ENCODE peak calls at places on chromosomes 7 and 10, in seven cellular contexts. One of them, this sample, is unnamed.

GRCh38 chr7:74430961-74431466 is 22.7 kb upstream of the GTF2IRD1 start:
- DNase-seq in EL: no peak
- DNase-seq in NCI-H510A treated with DMSO at 0.1 percent for 48 hours: peak; percentile 17
- DNase-seq in stimulated activated CD8-positive, alpha-beta memory T cell treated with anti-CD3 and anti-CD28 coated beads, Interleukin-12 subunit alpha, Interleukin-12 subunit beta, amount 100 ng/mL, for 4 hours: no peak
- DNase-seq in frontal cortex: no peak
- DNase-seq in left ventricle myocardium inferior: no peak
- DNase-seq in colonic mucosa: no peak
- DNase-seq in this sample: no peak

GRCh38 chr10:62433181-62433692 is 59.1 kb downstream of the ZNF365 start:
- DNase-seq in NCI-H510A treated with DMSO at 0.1 percent for 48 hours: no peak
- DNase-seq in colonic mucosa: no peak
- DNase-seq in stimulated activated CD8-positive, alpha-beta memory T cell treated with anti-CD3 and anti-CD28 coated beads, Interleukin-12 subunit alpha, Interleukin-12 subunit beta, amount 100 ng/mL, for 4 hours: peak; percentile 24
- DNase-seq in frontal cortex: peak; percentile 4
- DNase-seq in left ventricle myocardium inferior: peak; percentile 27
- DNase-seq in EL: peak; percentile 96
- DNase-seq in this sample: peak; percentile 5

GRCh38 chr10:37680243-37680683 is 177.1 kb downstream of the ZNF248 start:
- DNase-seq in NCI-H510A treated with DMSO at 0.1 percent for 48 hours: no peak
- DNase-seq in frontal cortex: no peak
- DNase-seq in colonic mucosa: no peak
- DNase-seq in EL: no peak
- DNase-seq in left ventricle myocardium inferior: no peak
- DNase-seq in stimulated activated CD8-positive, alpha-beta memory T cell treated with anti-CD3 and anti-CD28 coated beads, Interleukin-12 subunit alpha, Interleukin-12 subunit beta, amount 100 ng/mL, for 4 hours: no peak
- DNase-seq in this sample: no peak

GRCh38 chr7:111031916-111032315 is 59.0 kb upstream of the LRRN3 start:
- DNase-seq in EL: no peak
- DNase-seq in stimulated activated CD8-positive, alpha-beta memory T cell treated with anti-CD3 and anti-CD28 coated beads, Interleukin-12 subunit alpha, Interleukin-12 subunit beta, amount 100 ng/mL, for 4 hours: no peak
- DNase-seq in left ventricle myocardium inferior: no peak
- DNase-seq in frontal cortex: no peak
- DNase-seq in colonic mucosa: no peak
- DNase-seq in NCI-H510A treated with DMSO at 0.1 percent for 48 hours: no peak
- DNase-seq in this sample: no peak

GRCh38 chr7:112708236-112708635 is 82.0 kb downstream of the TMEM168 start:
- DNase-seq in colonic mucosa: no peak
- DNase-seq in NCI-H510A treated with DMSO at 0.1 percent for 48 hours: no peak
- DNase-seq in left ventricle myocardium inferior: no peak
- DNase-seq in EL: no peak
- DNase-seq in frontal cortex: no peak
- DNase-seq in stimulated activated CD8-positive, alpha-beta memory T cell treated with anti-CD3 and anti-CD28 coated beads, Interleukin-12 subunit alpha, Interleukin-12 subunit beta, amount 100 ng/mL, for 4 hours: no peak
- DNase-seq in this sample: peak; percentile 28

GRCh38 chr7:151783958-151784575 is 92.8 kb downstream of the PRKAG2 start:
- DNase-seq in stimulated activated CD8-positive, alpha-beta memory T cell treated with anti-CD3 and anti-CD28 coated beads, Interleukin-12 subunit alpha, Interleukin-12 subunit beta, amount 100 ng/mL, for 4 hours: no peak
- DNase-seq in NCI-H510A treated with DMSO at 0.1 percent for 48 hours: no peak
- DNase-seq in colonic mucosa: no peak
- DNase-seq in frontal cortex: no peak
- DNase-seq in EL: no peak
- DNase-seq in left ventricle myocardium inferior: no peak
- DNase-seq in this sample: no peak

GRCh38 chr10:88386878-88387773 is 196.0 kb downstream of the RNLS start:
- DNase-seq in NCI-H510A treated with DMSO at 0.1 percent for 48 hours: no peak
- DNase-seq in left ventricle myocardium inferior: no peak
- DNase-seq in stimulated activated CD8-positive, alpha-beta memory T cell treated with anti-CD3 and anti-CD28 coated beads, Interleukin-12 subunit alpha, Interleukin-12 subunit beta, amount 100 ng/mL, for 4 hours: no peak
- DNase-seq in colonic mucosa: peak; percentile 64
- DNase-seq in EL: peak; percentile 25
- DNase-seq in frontal cortex: peak; percentile 30
- DNase-seq in this sample: peak; percentile 69

GRCh38 chr7:87218941-87219544 is 489 bp downstream of the TMEM243 start:
- DNase-seq in colonic mucosa: peak; percentile 71
- DNase-seq in NCI-H510A treated with DMSO at 0.1 percent for 48 hours: no peak
- DNase-seq in left ventricle myocardium inferior: peak; percentile 55
- DNase-seq in EL: peak; percentile 51
- DNase-seq in frontal cortex: no peak
- DNase-seq in stimulated activated CD8-positive, alpha-beta memory T cell treated with anti-CD3 and anti-CD28 coated beads, Interleukin-12 subunit alpha, Interleukin-12 subunit beta, amount 100 ng/mL, for 4 hours: no peak
- DNase-seq in this sample: peak; percentile 61

GRCh38 chr7:80247144-80247543 is 112.5 kb downstream of the GNAI1 start:
- DNase-seq in NCI-H510A treated with DMSO at 0.1 percent for 48 hours: no peak
- DNase-seq in colonic mucosa: no peak
- DNase-seq in frontal cortex: no peak
- DNase-seq in left ventricle myocardium inferior: no peak
- DNase-seq in stimulated activated CD8-positive, alpha-beta memory T cell treated with anti-CD3 and anti-CD28 coated beads, Interleukin-12 subunit alpha, Interleukin-12 subunit beta, amount 100 ng/mL, for 4 hours: no peak
- DNase-seq in EL: peak; percentile 14
- DNase-seq in this sample: no peak

GRCh38 chr7:38584443-38585210 is 46.5 kb downstream of the AMPH start:
- DNase-seq in frontal cortex: no peak
- DNase-seq in colonic mucosa: no peak
- DNase-seq in NCI-H510A treated with DMSO at 0.1 percent for 48 hours: no peak
- DNase-seq in left ventricle myocardium inferior: no peak
- DNase-seq in stimulated activated CD8-positive, alpha-beta memory T cell treated with anti-CD3 and anti-CD28 coated beads, Interleukin-12 subunit alpha, Interleukin-12 subunit beta, amount 100 ng/mL, for 4 hours: no peak
- DNase-seq in EL: peak; percentile 92
- DNase-seq in this sample: no peak

GRCh38 chr10:75129537-75129936 is 18.1 kb downstream of the SAMD8 start:
- DNase-seq in EL: no peak
- DNase-seq in stimulated activated CD8-positive, alpha-beta memory T cell treated with anti-CD3 and anti-CD28 coated beads, Interleukin-12 subunit alpha, Interleukin-12 subunit beta, amount 100 ng/mL, for 4 hours: no peak
- DNase-seq in left ventricle myocardium inferior: no peak
- DNase-seq in frontal cortex: no peak
- DNase-seq in NCI-H510A treated with DMSO at 0.1 percent for 48 hours: no peak
- DNase-seq in colonic mucosa: no peak
- DNase-seq in this sample: no peak

GRCh38 chr10:51397695-51398094 is 301.7 kb downstream of the CSTF2T start:
- DNase-seq in frontal cortex: peak; percentile 23
- DNase-seq in colonic mucosa: peak; percentile 82
- DNase-seq in stimulated activated CD8-positive, alpha-beta memory T cell treated with anti-CD3 and anti-CD28 coated beads, Interleukin-12 subunit alpha, Interleukin-12 subunit beta, amount 100 ng/mL, for 4 hours: no peak
- DNase-seq in NCI-H510A treated with DMSO at 0.1 percent for 48 hours: no peak
- DNase-seq in EL: peak; percentile 67
- DNase-seq in left ventricle myocardium inferior: peak; percentile 55
- DNase-seq in this sample: peak; percentile 70

GRCh38 chr10:575312-576129 is 113.9 kb downstream of the DIP2C start:
- DNase-seq in EL: no peak
- DNase-seq in frontal cortex: no peak
- DNase-seq in colonic mucosa: no peak
- DNase-seq in left ventricle myocardium inferior: no peak
- DNase-seq in stimulated activated CD8-positive, alpha-beta memory T cell treated with anti-CD3 and anti-CD28 coated beads, Interleukin-12 subunit alpha, Interleukin-12 subunit beta, amount 100 ng/mL, for 4 hours: no peak
- DNase-seq in NCI-H510A treated with DMSO at 0.1 percent for 48 hours: no peak
- DNase-seq in this sample: no peak